ENCODE peak calls at places on chromosomes 12 and 14, in five cellular contexts. N is transverse colon, Q is stomach, W is A549, E is breast epithelium. M is an unnamed sample.

GRCh38 chr12:24494401-24494800 is 454.5 kb downstream of the BCAT1 start:
- DNase-seq in N (no peak), Q (no peak), W (no peak), E (no peak), M (no peak)

GRCh38 chr14:20675669-20676068 is 8.7 kb upstream of the RNASE4 start:
- DNase-seq in N (no peak), Q (no peak), W (no peak), E (no peak), M (no peak)

GRCh38 chr14:79084861-79085260 is 914.7 kb downstream of the NRXN3 start:
- DNase-seq in N (no peak), Q (no peak), W (no peak), E (no peak), M (no peak)

GRCh38 chr12:5200276-5201087 is 156.8 kb downstream of the KCNA5 start:
- DNase-seq in N (peak), Q (peak), W (peak), E (peak), M (peak)

GRCh38 chr14:34775342-34775741 is 60.9 kb upstream of the CFL2 start:
- DNase-seq in N (no peak), Q (no peak), W (no peak), E (no peak), M (no peak)

GRCh38 chr14:76181546-76181945 is 29.8 kb downstream of the GPATCH2L start:
- DNase-seq in N (no peak), Q (no peak), W (peak), E (no peak), M (peak)

GRCh38 chr12:9122166-9122609 is 6.5 kb upstream of the A2M start:
- DNase-seq in N (no peak), Q (no peak), W (no peak), E (no peak), M (no peak)

GRCh38 chr14:74614508-74615495 is 2.8 kb upstream of the LTBP2 start:
- DNase-seq in N (no peak), Q (no peak), W (no peak), E (no peak), M (no peak)

GRCh38 chr14:34190746-34191145 is 239.9 kb upstream of the EGLN3 start:
- DNase-seq in N (no peak), Q (no peak), W (no peak), E (no peak), M (no peak)

GRCh38 chr12:58443273-58443980 is 476.9 kb downstream of the LRIG3 start:
- DNase-seq in N (peak), Q (no peak), W (peak), E (no peak), M (peak)

GRCh38 chr12:11722578-11723138 is 73.2 kb downstream of the ETV6 start:
- DNase-seq in N (no peak), Q (no peak), W (no peak), E (no peak), M (no peak)

GRCh38 chr12:1660304-1661187 is 30.3 kb upstream of the ADIPOR2 start:
- DNase-seq in N (peak), Q (peak), W (peak), E (peak), M (peak)

GRCh38 chr12:103627189-103627855 is 40.2 kb downstream of the STAB2 start:
- DNase-seq in N (no peak), Q (no peak), W (no peak), E (no peak), M (no peak)

GRCh38 chr12:56159482-56160105 is 1.4 kb downstream of the MYL6 start:
- DNase-seq in N (no peak), Q (no peak), W (no peak), E (no peak), M (no peak)

GRCh38 chr12:56160894-56161667 is 2.9 kb downstream of the MYL6 start:
- DNase-seq in N (no peak), Q (no peak), W (no peak), E (no peak), M (no peak)

GRCh38 chr12:56158926-56159461 is 835 bp downstream of the MYL6 start:
- DNase-seq in N (peak), Q (peak), W (peak), E (peak), M (peak)

GRCh38 chr12:56161677-56162351 is 3.7 kb downstream of the MYL6 start:
- DNase-seq in N (no peak), Q (no peak), W (no peak), E (no peak), M (no peak)

DNA sequence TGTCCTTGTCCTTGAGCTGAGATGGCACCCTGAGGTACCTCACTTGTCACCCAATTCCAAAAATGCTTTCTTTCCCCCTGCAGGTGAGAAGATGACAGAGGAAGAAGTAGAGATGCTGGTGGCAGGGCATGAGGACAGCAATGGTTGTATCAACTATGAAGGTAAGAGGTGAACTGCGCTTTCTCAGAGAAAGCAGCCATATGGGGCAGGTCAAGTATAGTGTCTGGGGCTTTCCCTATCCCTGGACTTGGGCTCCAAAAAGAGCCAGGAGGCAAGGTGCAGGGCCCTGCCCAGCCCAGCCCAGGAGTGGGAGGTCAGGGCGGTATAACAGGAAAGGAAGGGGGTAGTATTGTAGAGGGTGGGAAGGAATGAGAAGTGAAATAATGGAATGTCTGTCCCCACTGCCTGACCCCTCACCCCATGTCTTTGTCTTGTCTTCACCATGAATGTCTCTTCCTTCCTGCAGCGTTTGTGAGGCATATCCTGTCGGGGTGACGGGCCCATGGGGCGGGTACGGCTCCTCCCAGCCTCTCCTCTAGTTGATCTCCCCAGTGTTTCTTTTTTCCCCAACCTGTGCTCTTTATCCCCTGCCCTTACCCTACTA is 2.1 kb downstream of the MYL6 start:
- DNase-seq in N (peak), Q (no peak), W (no peak), E (no peak), M (no peak)
- TF ChIP-seq POLR2A in N (peak), Q (peak), W (no peak), E (no peak), M (no peak)

DNA sequence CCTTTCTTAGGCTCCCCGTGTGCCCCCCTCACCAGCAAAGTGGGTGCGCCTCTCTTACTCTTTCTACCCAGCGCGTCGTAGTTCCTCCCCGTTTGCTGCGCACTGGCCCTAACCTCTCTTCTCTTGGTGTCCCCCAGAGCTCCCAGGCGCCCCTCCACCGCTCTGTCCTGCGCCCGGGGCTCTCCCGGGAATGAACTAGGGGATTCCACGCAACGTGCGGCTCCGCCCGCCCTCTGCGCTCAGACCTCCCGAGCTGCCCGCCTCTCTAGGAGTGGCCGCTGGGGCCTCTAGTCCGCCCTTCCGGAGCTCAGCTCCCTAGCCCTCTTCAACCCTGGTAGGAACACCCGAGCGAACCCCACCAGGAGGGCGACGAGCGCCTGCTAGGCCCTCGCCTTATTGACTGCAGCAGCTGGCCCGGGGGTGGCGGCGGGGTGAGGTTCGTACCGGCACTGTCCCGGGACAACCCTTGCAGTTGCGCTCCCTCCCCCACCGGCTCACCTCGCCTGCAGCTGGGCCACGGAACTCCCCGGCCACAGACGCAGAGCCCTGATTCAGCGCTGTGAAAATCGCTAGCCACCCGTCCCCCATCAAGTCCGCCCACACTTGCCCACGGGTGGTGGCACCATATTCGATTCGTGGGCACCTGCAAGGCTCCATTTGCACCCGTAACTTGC is 1.3 kb downstream of the TMEM233 start:
- DNase-seq in N (no peak), Q (no peak), W (no peak), E (no peak), M (peak)
- TF ChIP-seq POLR2A in N (no peak), Q (no peak), W (no peak), E (no peak), M (no peak)

DNA sequence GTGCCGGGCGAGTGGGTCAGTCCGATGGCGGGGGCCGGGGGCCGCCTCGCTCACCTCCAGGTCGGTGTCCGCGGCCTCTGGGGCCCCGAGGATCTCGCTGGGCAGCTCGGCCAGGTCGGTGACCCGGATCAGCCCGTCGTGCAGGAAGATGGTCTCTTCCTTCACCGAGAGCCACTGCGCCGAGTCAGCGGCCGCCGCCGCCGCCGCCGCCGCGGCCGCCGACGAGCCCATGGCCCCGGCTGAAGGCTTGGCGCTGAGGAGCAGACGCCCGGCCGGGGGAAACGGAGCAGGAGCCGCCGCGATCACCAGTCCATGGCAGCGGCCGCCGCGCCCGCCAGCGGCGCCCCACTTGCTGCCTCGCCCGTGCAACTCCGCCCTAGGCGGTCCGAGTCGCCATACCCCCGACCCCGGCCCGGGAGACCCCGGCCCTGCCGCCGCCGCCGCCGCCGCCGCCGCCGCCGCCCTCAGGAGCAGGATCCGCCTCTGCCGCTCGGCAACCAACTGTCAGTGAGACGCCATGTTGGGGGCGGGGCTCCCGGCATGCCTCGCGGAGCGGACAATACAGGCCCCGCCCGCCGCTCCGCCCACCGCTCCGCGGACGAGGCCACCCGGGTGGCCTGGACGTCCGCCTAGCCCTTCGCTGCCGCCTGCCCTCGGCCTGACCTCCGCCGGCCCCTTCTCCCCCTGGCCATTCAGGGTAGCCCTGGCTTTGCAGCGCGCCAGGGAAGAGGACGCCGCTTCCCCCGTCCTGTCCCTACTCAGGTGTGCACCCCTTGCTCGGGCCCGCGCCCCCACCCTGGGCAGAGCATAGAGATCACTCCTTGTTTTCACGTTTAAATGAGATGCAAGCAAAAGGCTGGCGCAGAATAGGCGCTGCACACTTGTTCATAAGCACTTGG is at the start of gene HECTD4:
- DNase-seq in N (peak), Q (peak), W (peak), E (peak), M (peak)
- TF ChIP-seq POLR2A in N (peak), Q (no peak), W (peak), E (peak), M (peak)

GRCh38 chr14:57492859-57493258 is 798 bp downstream of the CCDC198 start:
- DNase-seq in N (no peak), Q (no peak), W (peak), E (no peak), M (no peak)

GRCh38 chr14:57498659-57499058 is 5.0 kb upstream of the CCDC198 start:
- DNase-seq in N (no peak), Q (no peak), W (no peak), E (no peak), M (no peak)

GRCh38 chr14:57493467-57494181 is at the start of gene CCDC198:
- DNase-seq in N (no peak), Q (no peak), W (peak), E (no peak), M (no peak)

GRCh38 chr14:57498035-57498434 is 4.4 kb upstream of the CCDC198 start:
- DNase-seq in N (no peak), Q (no peak), W (no peak), E (no peak), M (no peak)

DNA sequence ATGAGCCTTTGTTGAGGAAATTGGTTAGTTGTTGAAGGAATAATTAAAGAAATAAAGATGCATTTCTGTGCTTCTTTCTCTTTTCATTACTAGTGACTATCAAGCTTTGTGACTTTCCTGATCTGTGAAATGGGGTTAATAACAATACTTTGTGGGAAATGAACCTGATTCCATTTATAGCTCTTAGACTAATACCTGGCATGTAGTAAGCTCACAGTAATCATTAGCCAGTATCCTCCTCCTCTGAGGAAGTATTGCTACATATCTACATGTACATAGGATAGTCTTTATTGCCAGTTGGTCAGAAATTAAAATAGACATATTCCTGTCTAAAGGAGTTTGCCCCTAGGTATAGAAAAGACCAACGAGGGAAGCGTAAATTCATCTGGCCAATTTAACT is 1.8 kb upstream of the CCDC198 start:
- DNase-seq in N (no peak), Q (no peak), W (peak), E (no peak), M (no peak)
- TF ChIP-seq POLR2A in N (no peak), Q (no peak), W (no peak), E (no peak), M (no peak)

GRCh38 chr14:100219126-100219785 is 19.7 kb upstream of the YY1 start:
- DNase-seq in N (no peak), Q (no peak), W (no peak), E (no peak), M (no peak)

GRCh38 chr14:100222219-100223093 is 16.5 kb upstream of the YY1 start:
- DNase-seq in N (no peak), Q (no peak), W (no peak), E (no peak), M (no peak)

GRCh38 chr14:100223332-100224171 is 15.4 kb upstream of the YY1 start:
- DNase-seq in N (no peak), Q (no peak), W (no peak), E (no peak), M (peak)

GRCh38 chr14:100224229-100224628 is 14.7 kb upstream of the YY1 start:
- DNase-seq in N (no peak), Q (no peak), W (no peak), E (no peak), M (no peak)

DNA sequence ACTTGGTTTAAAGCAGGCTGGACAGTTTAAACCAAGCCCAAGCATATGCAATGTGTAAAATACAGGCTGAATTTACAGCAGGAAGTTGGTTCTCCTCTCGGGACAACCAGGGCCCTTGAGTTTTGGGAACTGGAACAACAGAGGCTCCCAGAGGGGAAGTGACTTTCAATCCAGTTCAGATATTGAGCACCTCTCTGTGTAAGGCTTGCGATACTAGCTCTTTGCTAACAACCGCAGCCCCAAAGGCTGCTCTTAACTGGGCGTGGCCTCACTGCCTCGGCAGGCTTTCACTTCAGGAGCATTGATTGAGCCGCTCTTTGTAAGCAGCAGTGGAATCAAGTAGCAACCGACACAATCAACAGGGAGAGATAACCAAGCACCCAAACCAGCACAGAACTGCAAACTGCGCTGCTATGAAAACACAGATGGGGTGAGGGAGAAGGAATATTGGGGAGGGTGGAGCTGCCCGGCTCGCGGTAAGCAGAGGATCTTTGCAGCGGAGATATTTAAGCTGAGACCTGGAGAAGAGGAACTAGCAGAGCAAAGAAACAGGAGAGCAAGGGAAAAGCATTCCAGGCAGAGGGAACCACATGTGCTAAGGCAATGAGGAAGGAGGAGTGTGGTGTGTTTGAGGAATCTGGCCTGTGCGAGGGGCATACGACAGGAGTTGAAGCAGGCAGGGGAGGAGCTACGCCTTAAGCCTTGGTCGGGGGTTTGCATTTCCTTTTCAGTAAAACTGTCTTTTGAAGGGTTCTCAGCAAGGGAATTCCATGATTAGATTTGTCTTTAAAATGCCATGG is 17.3 kb upstream of the YY1 start:
- DNase-seq in N (peak), Q (peak), W (no peak), E (peak), M (peak)
- TF ChIP-seq POLR2A in N (no peak), Q (no peak), W (no peak), E (no peak), M (no peak)

GRCh38 chr14:92748259-92749016 is at the start of gene LGMN:
- DNase-seq in N (peak), Q (peak), W (peak), E (peak), M (peak)
- TF ChIP-seq POLR2A in N (peak), Q (peak), W (peak), E (peak), M (no peak)

GRCh38 chr12:31672521-31672920 is 13.0 kb downstream of the ETFBKMT start:
- DNase-seq in N (no peak), Q (no peak), W (no peak), E (no peak), M (no peak)
- TF ChIP-seq POLR2A in N (no peak), Q (no peak), W (no peak), E (no peak), M (no peak)

GRCh38 chr14:69443296-69443805 is 41.2 kb upstream of the PLEKHD1 start:
- DNase-seq in N (no peak), Q (no peak), W (no peak), E (no peak), M (no peak)

GRCh38 chr14:69439516-69440270 is 41.2 kb downstream of the SLC39A9 start:
- DNase-seq in N (no peak), Q (no peak), W (no peak), E (no peak), M (no peak)

DNA sequence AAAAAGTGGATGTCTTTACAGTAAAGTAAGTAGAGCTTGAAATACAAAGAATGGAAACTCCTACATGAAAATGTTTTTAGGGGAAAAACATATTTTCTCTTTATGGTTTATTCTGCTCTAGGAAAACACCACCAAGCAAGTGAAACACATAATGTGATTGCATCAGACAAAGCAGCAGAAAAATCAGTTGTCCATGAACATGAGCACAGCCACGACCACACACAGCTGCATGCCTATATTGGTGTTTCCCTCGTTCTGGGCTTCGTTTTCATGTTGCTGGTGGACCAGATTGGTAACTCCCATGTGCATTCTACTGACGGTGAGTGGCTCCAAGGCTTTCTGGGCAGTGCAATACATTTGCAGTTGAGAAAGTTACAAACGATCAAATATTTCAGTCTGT is 42.6 kb upstream of the PLEKHD1 start:
- DNase-seq in N (no peak), Q (no peak), W (no peak), E (no peak), M (no peak)
- TF ChIP-seq POLR2A in N (no peak), Q (no peak), W (no peak), E (no peak), M (no peak)

M was measured in erythroblast.